ENCODE peak calls at places on chromosomes 3 and 15, in eight cellular contexts. H, R, V, I, T, A, Y and G are unnamed samples.

GRCh38 chr3:173644086-173645082 is 246.8 kb downstream of the NLGN1 start:
- DNase-seq in H (no peak), R (no peak), A (no peak), Y (no peak), T (no peak), V (no peak), I (no peak), G (no peak)

GRCh38 chr15:56098230-56098899 is 105.0 kb upstream of the NEDD4 start:
- DNase-seq in A (no peak), Y (no peak), V (no peak), T (no peak), H (no peak), R (no peak), I (no peak), G (no peak)

GRCh38 chr15:32706704-32707103 is 11.1 kb upstream of the GREM1 start:
- DNase-seq in V (peak; percentile 67), R (no peak), A (peak; percentile 73), T (no peak), Y (no peak), I (no peak), H (peak; percentile 63), G (no peak)

GRCh38 chr15:22918596-22919140 is 61.5 kb downstream of the CYFIP1 start:
- DNase-seq in V (no peak), A (no peak), T (no peak), R (no peak), Y (no peak), I (no peak), H (no peak), G (no peak)

GRCh38 chr3:13332158-13332557 is 88.0 kb downstream of the NUP210 start:
- DNase-seq in A (no peak), Y (no peak), V (no peak), H (peak; percentile 69), R (no peak), T (no peak), I (no peak), G (no peak)

GRCh38 chr15:43522247-43522646 is 4.8 kb downstream of the MAP1A start:
- DNase-seq in R (no peak), A (no peak), V (no peak), T (no peak), H (no peak), Y (no peak), I (no peak), G (no peak)

GRCh38 chr3:70982274-70982673 is 601.3 kb downstream of the FOXP1 start:
- DNase-seq in H (no peak), A (no peak), I (no peak), Y (no peak), V (no peak), R (no peak), T (no peak), G (no peak)

GRCh38 chr3:169662215-169663070 is 1.1 kb downstream of the MECOM start:
- DNase-seq in Y (peak; percentile 45), H (peak; percentile 82), I (peak; percentile 65), R (no peak), T (no peak), V (peak; percentile 75), A (no peak), G (no peak)

GRCh38 chr3:150384517-150385212 is 23.4 kb upstream of the TSC22D2 start:
- DNase-seq in T (no peak), R (no peak), I (no peak), A (no peak), Y (no peak), H (no peak), V (no peak), G (peak; percentile 37)

GRCh38 chr3:104916971-104917370 is 449.7 kb upstream of the ALCAM start:
- DNase-seq in T (peak; percentile 17), A (peak; percentile 34), V (no peak), I (no peak), Y (no peak), R (no peak), H (no peak), G (no peak)

GRCh38 chr3:38084019-38084968 is 45.3 kb downstream of the DLEC1 start:
- DNase-seq in A (no peak), I (no peak), H (no peak), R (no peak), Y (no peak), V (no peak), T (no peak), G (no peak)

GRCh38 chr15:60074181-60074885 is 70.2 kb downstream of the FOXB1 start:
- DNase-seq in Y (no peak), V (no peak), I (no peak), A (no peak), H (peak; percentile 49), T (no peak), R (no peak), G (no peak)

GRCh38 chr3:70606018-70606417 is 293.6 kb upstream of the MDFIC2 start:
- DNase-seq in Y (no peak), I (no peak), H (no peak), A (no peak), R (no peak), V (no peak), T (no peak), G (no peak)

GRCh38 chr15:58473720-58474119 is 41.9 kb downstream of the LIPC start:
- DNase-seq in T (peak; percentile 72), I (no peak), Y (no peak), A (peak; percentile 85), H (peak; percentile 88), V (peak; percentile 94), R (no peak), G (peak; percentile 91)

GRCh38 chr3:153350420-153350819 is 188.4 kb downstream of the RAP2B start:
- DNase-seq in H (peak; percentile 50), A (peak; percentile 78), R (no peak), V (peak; percentile 87), I (no peak), Y (no peak), T (peak; percentile 79), G (peak; percentile 78)

GRCh38 chr3:154954750-154955149 is 125.4 kb upstream of the MME start:
- DNase-seq in T (peak; percentile 53), Y (no peak), V (no peak), H (peak; percentile 73), I (no peak), R (no peak), A (no peak), G (peak; percentile 26)

GRCh38 chr3:40680685-40681657 is 156.2 kb downstream of the ZNF621 start:
- DNase-seq in T (no peak), Y (no peak), R (no peak), A (no peak), I (no peak), V (no peak), H (peak; percentile 40), G (no peak)

GRCh38 chr3:71690222-71690821 is 34.9 kb downstream of the EIF4E3 start:
- DNase-seq in H (peak; percentile 84), R (no peak), A (no peak), V (no peak), I (peak; percentile 45), T (peak; percentile 54), Y (no peak), G (no peak)

DNA sequence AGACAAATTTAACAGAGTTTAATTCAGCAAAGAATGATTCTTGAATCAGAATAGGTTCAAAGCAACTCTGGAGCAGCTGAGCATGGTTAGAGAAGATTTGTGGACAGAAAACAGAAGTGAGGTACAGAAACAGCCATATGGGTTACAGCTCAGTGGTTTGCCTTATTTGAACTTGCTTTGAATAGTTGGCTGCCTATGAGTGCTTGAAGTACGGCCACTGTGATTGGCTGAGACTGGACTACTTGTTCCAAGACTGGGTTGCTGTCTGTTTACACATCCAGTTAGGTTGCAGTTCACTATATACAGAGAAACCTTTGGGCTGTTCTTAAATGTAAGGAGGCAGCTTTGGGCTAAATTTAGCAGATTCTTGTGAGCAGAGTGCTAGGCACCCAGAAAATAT is 79.4 kb upstream of the CADPS start:
- DNase-seq in A (no peak), H (no peak), R (no peak), T (no peak), Y (no peak), I (no peak), V (no peak), G (no peak)
- H3K4me3 ChIP-seq in A (no peak overlapping the region), H (no peak overlapping the region), R (no peak overlapping the region), T (no peak overlapping the region), Y (no peak overlapping the region), I (no peak overlapping the region), V (no peak overlapping the region), G (no peak overlapping the region)

GRCh38 chr15:40103864-40104271 is 4.8 kb downstream of the BMF start:
- DNase-seq in V (no peak), T (no peak), Y (no peak), I (no peak), R (no peak), A (no peak), H (no peak), G (no peak)
- H3K4me3 ChIP-seq in V (no peak overlapping the region), T (no peak overlapping the region), Y (no peak overlapping the region), I (peak overlapping the region; percentile 11), R (peak overlapping the region; percentile 7), A (peak overlapping the region; percentile 14), H (no peak overlapping the region), G (no peak overlapping the region)

DNA sequence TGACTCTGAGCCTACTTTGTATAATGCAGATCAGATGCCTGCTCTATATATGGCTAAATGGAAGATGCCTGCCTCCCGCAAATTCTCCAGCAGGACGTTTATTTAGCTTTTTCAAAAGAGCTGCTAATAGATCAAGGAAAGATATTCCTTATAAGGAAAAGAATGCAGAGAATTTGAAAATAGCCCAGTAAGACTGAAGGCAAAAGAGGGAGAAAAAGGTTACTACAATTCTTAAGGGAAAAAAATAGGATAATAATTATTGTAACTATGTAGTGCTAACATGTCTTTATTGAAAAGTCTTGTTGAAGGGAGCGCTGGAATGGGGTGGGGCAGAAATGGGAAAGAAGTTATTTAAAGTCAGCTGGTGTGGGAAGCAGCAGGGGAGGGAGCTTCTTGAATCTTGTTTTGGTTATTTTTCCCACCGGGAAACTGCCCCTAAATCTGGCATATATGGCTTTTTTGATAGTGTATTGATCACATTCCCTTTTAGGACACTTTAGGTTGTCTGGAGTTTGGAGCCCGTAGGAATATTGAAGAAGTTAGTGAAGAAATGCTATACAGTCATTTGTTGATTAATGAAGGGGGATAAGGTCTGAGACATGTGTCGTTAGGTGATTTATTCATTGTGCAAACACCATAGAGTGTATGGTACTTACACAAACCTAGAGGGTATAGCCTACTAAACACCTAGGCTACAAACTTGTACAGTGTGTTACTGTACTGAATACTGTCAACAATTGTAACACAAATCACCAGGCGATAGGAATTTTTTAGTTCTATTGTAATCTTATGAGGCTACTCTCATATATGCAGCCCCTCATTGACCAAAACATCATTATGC is 3.1 kb downstream of the TPM1 start:
- DNase-seq in V (no peak), H (no peak), A (no peak), T (no peak), Y (no peak), R (no peak), I (no peak), G (no peak)
- H3K4me3 ChIP-seq in V (peak overlapping the region; percentile 80), H (peak overlapping the region; percentile 91), A (peak overlapping the region; percentile 85), T (peak overlapping the region; percentile 91), Y (peak overlapping the region; percentile 89), R (peak overlapping the region; percentile 71), I (peak overlapping the region; percentile 87), G (peak overlapping the region; percentile 87)

DNA sequence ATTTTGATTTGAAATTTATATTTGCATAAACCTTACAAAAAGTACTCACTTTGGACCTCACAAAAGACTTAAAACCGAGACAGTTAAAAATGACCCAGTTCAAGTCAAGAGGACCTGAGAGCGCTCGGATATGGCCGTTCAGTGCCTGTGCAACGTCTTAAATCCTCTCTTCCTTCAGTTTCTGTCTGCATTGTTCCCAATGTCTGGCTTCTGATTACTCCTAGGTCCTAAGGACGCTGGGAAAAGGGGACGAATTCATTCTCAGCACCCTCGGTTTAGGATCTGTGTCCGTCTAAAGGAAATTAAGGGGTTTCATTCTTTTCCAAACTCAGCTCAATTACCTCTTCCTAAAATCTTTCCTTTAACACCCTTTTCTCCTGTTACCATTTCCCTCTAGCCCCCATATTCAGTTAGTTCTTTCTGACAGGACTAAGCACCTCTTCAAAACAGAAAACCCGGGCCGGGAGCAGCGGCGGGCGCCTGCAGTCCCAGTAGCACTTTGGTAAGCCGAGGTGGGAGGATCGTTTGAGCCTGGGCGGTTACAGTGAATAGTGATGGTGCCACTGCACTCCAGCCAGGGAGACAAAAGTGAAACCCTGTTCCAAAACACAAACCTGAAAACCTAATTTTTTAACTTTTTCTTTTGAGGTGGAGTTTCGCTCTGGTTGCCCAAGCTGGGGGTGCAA is 931 bp downstream of the DPPA4 start:
- DNase-seq in T (no peak), V (no peak), H (peak; percentile 15), Y (no peak), R (no peak), A (no peak), I (no peak), G (no peak)
- H3K4me3 ChIP-seq in T (no peak overlapping the region), V (no peak overlapping the region), H (peak overlapping the region; percentile 7), Y (no peak overlapping the region), R (peak overlapping the region; percentile 35), A (peak overlapping the region; percentile 47), I (no peak overlapping the region), G (no peak overlapping the region)